ENCODE peak calls at places on chromosome 13, in six cellular contexts. H, M, S, F, D and Z are unnamed samples.

GRCh38 chr13:30276178-30276577 is 31.2 kb downstream of the KATNAL1 start:
- DNase-seq in D (no peak), M (no peak), F (no peak), H (no peak), S (no peak), Z (no peak)

GRCh38 chr13:106762711-106763110 is 194.8 kb upstream of the ARGLU1 start:
- DNase-seq in M (no peak), H (no peak), S (no peak), F (no peak), D (no peak), Z (no peak)

GRCh38 chr13:97249093-97249787 is 27.1 kb downstream of the MBNL2 start:
- DNase-seq in H (no peak), S (no peak), M (no peak), D (no peak), F (no peak), Z (no peak)

GRCh38 chr13:108728370-108728769 is 99.0 kb downstream of the MYO16 start:
- DNase-seq in M (no peak), F (peak), D (no peak), S (no peak), H (no peak), Z (peak)

GRCh38 chr13:64767054-64767453 is 2463.1 kb downstream of the PCDH9 start:
- DNase-seq in S (no peak), M (no peak), H (no peak), F (no peak), D (no peak), Z (no peak)

GRCh38 chr13:73119612-73120011 is 60.8 kb downstream of the KLF5 start:
- DNase-seq in H (no peak), M (no peak), D (no peak), F (no peak), S (no peak), Z (no peak)

GRCh38 chr13:80096383-80096782 is 244.5 kb downstream of the SPRY2 start:
- DNase-seq in F (no peak), D (no peak), H (no peak), S (no peak), M (no peak), Z (no peak)

GRCh38 chr13:83515267-83515666 is 367.0 kb downstream of the SLITRK1 start:
- DNase-seq in D (peak), F (no peak), S (no peak), H (no peak), M (no peak), Z (peak)

GRCh38 chr13:111905609-111905945 is 161.4 kb upstream of the SOX1 start:
- DNase-seq in H (no peak), S (no peak), M (no peak), F (no peak), D (no peak), Z (no peak)

GRCh38 chr13:103386341-103386740 is 320.1 kb upstream of the SLC10A2 start:
- DNase-seq in F (no peak), H (peak), D (no peak), S (no peak), M (no peak), Z (peak)

GRCh38 chr13:23960566-23961156 is 63.4 kb upstream of the C1QTNF9B start:
- DNase-seq in F (peak), H (no peak), S (no peak), D (peak), M (peak), Z (no peak)

GRCh38 chr13:25174304-25174703 is 2.2 kb upstream of the AMER2 start:
- DNase-seq in D (no peak), F (no peak), S (no peak), M (no peak), H (no peak), Z (no peak)

GRCh38 chr13:39148513-39148961 is 110.3 kb downstream of the NHLRC3 start:
- DNase-seq in H (no peak), F (no peak), M (peak), S (no peak), D (no peak), Z (no peak)

GRCh38 chr13:46962286-46962941 is 65.6 kb upstream of the HTR2A start:
- DNase-seq in H (no peak), M (no peak), D (peak), F (no peak), S (no peak), Z (no peak)

GRCh38 chr13:35690546-35690945 is 214.1 kb upstream of the MAB21L1 start:
- DNase-seq in S (no peak), D (peak), H (no peak), F (no peak), M (no peak), Z (no peak)

GRCh38 chr13:64725492-64725891 is 2504.6 kb downstream of the PCDH9 start:
- DNase-seq in S (no peak), D (no peak), M (no peak), F (no peak), H (no peak), Z (no peak)

GRCh38 chr13:105735269-105735668 is 800.2 kb downstream of the EFNB2 start:
- DNase-seq in H (no peak), S (no peak), D (no peak), F (no peak), M (peak), Z (no peak)

GRCh38 chr13:113964251-113964995 is 9.5 kb downstream of the C13orf46 start:
- DNase-seq in S (no peak), D (no peak), H (peak), F (no peak), M (no peak), Z (no peak)

GRCh38 chr13:113428871-113429607 is 24.2 kb downstream of the ADPRHL1 start:
- DNase-seq in F (no peak), S (no peak), D (no peak), H (peak), M (no peak), Z (no peak)

GRCh38 chr13:113470073-113470472 is 16.8 kb upstream of the ADPRHL1 start:
- DNase-seq in M (no peak), H (no peak), F (no peak), S (no peak), D (no peak), Z (no peak)

GRCh38 chr13:101202590-101202989 is 213.7 kb downstream of the NALCN start:
- DNase-seq in H (no peak), M (no peak), D (no peak), S (no peak), F (no peak), Z (no peak)

GRCh38 chr13:41587490-41587889 is 130.1 kb downstream of the RGCC start:
- DNase-seq in S (no peak), H (no peak), F (no peak), M (no peak), D (no peak), Z (no peak)

GRCh38 chr13:102878491-102878890 is 32.7 kb downstream of the ERCC5 start:
- DNase-seq in H (no peak), D (peak), S (no peak), M (no peak), F (no peak), Z (no peak)

GRCh38 chr13:68056816-68057710 is 826.9 kb upstream of the PCDH9 start:
- DNase-seq in D (peak), H (no peak), M (peak), F (no peak), S (no peak), Z (peak)

GRCh38 chr13:39036212-39036611 is 1.7 kb downstream of the PROSER1 start:
- DNase-seq in F (no peak), D (peak), H (no peak), M (peak), S (peak), Z (no peak)

DNA sequence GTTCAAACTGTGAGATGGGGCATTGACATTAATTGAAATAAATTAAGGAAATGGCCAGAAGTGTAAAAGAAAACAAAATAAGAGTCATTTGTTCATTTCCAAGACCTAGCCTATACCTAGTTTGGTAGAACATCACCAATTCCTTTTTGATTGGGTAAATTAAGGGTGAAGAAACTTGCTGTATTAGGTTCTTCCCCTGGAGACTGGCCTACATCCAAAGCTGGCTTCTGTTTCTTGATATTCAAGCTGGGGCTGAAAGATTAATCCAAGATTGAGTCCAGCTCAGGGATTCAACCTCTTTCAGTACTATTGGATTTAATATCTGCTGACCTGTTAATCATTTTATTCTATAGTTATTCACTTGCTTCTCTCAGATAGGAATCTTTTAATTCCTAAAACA is 183.2 kb downstream of the GPC6 start:
- DNase-seq in H (no peak), M (no peak), D (no peak), F (no peak), S (no peak), Z (no peak)
- TF ChIP-seq POLR2A in H (no peak), M (no peak), D (no peak), F (no peak), S (no peak), Z (no peak)

GRCh38 chr13:109783815-109784589 is 2.4 kb downstream of the IRS2 start:
- DNase-seq in H (no peak), M (no peak), F (no peak), S (no peak), D (no peak), Z (no peak)

GRCh38 chr13:109783447-109783814 is 3.0 kb downstream of the IRS2 start:
- DNase-seq in H (no peak), D (no peak), S (no peak), M (no peak), F (no peak), Z (no peak)

GRCh38 chr13:109785892-109786450 is 412 bp downstream of the IRS2 start:
- DNase-seq in F (no peak), S (no peak), H (no peak), M (peak), D (no peak), Z (peak)

GRCh38 chr13:109785141-109785891 is 1.1 kb downstream of the IRS2 start:
- DNase-seq in H (peak), M (peak), S (peak), F (no peak), D (peak), Z (no peak)

DNA sequence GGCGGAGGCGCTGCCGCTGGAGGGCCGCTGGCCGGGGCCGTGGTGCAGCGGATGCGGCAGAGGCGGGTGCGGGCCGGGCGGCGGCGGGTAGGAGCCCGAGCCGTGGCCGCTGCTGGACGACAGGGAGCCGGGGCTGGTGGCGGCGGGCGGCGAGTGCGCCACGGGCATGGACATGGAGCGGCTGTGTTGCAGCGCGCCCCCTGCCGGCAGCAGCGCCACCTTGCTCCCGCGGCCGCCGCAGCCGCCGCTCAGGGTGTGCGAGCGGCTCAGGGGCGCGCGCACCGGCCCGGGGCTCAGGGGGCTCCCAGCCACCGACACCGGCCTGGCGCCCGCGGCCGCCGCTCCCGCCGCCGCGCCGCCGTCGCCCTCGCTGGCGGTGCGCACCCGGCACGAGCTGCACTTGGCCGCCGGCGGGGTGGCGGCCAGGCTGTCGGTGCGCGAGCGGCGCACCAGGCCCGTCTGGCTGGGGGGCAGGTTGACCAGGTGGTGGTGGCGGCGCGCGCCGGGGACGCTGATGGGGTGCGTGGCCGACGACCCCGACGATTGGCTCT is 1.7 kb downstream of the IRS2 start:
- DNase-seq in F (no peak), H (peak), S (peak), M (peak), D (peak), Z (peak)
- TF ChIP-seq POLR2A in F (no peak), H (no peak), S (no peak), M (no peak), D (no peak), Z (no peak)

GRCh38 chr13:95791084-95791722 is 114.3 kb downstream of the DNAJC3 start:
- DNase-seq in D (no peak), M (no peak), H (no peak), S (no peak), F (no peak), Z (no peak)
- TF ChIP-seq POLR2A in D (no peak), M (no peak), H (no peak), S (no peak), F (no peak), Z (no peak)

GRCh38 chr13:19864339-19865309 is 1.2 kb upstream of the ZMYM5 start:
- DNase-seq in S (peak), H (peak), D (peak), M (peak), F (no peak), Z (peak)
- TF ChIP-seq POLR2A in S (no peak), H (no peak), D (no peak), M (no peak), F (peak), Z (peak)

DNA sequence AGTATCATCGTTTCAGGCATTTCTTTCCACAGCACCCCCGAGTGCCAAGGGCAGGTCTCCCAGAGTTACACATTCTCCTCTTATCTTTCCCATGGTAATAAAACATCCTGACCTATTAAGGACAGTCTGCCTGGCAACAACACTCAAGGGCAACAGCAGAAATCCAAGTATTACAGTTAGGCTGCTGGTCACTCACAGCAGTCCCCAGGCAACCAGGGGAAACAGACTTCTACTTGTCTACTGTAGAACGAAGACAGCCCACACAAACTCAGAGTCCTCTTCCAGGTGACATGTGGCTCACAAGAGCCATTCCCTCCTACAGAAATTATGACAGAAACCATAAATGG is 24.3 kb downstream of the RCBTB1 start:
- DNase-seq in M (peak), F (no peak), S (no peak), H (peak), D (no peak), Z (no peak)
- TF ChIP-seq POLR2A in M (no peak), F (no peak), S (no peak), H (no peak), D (no peak), Z (no peak)